ENCODE peak calls at places on chromosome 1, in six cellular contexts. F is stimulated activated CD4-positive, alpha-beta T cell treated with anti-CD3 and anti-CD28 coated beads, Interleukin-12 subunit alpha, Interleukin-12 subunit beta, amount 100 ng/mL, for 4 hours; M is SW 1271; N is fibroblast of lung; I is activated CD8-positive, alpha-beta memory T cell treated with anti-CD3 and anti-CD28 coated beads for 4 hours; L is progenitor cell of endocrine pancreas. E is an unnamed sample.

GRCh38 chr1:230827801-230828200 is 40.5 kb downstream of the C1orf198 start:
- DNase-seq in M (no peak), I (no peak), L (no peak), F (no peak), N (no peak), E (no peak)

GRCh38 chr1:213136190-213136917 is 85.3 kb downstream of the RPS6KC1 start:
- DNase-seq in F (no peak), N (no peak), I (no peak), M (no peak), L (no peak), E (no peak)

GRCh38 chr1:94258873-94259331 is 21.5 kb upstream of the ARHGAP29 start:
- DNase-seq in L (no peak), F (no peak), I (no peak), N (peak), M (no peak), E (no peak)

GRCh38 chr1:37901191-37901892 is 42.0 kb upstream of the MTF1 start:
- DNase-seq in F (no peak), M (no peak), I (no peak), L (no peak), N (no peak), E (no peak)

GRCh38 chr1:209455666-209456065 is 127.8 kb upstream of the CAMK1G start:
- DNase-seq in F (no peak), N (no peak), I (no peak), M (no peak), L (no peak), E (no peak)

GRCh38 chr1:222694927-222695326 is 17.4 kb downstream of the AIDA start:
- DNase-seq in M (no peak), N (no peak), I (no peak), L (no peak), F (no peak), E (no peak)

GRCh38 chr1:29186252-29186651 is 4.6 kb upstream of the SRSF4 start:
- DNase-seq in F (no peak), M (no peak), L (no peak), N (no peak), I (no peak), E (no peak)

GRCh38 chr1:23528245-23528978 is 2.6 kb downstream of the E2F2 start:
- DNase-seq in I (peak), L (no peak), F (peak), N (peak), M (peak), E (no peak)

GRCh38 chr1:56516539-56517252 is 62.7 kb downstream of the PLPP3 start:
- DNase-seq in L (no peak), N (peak), F (no peak), M (no peak), I (no peak), E (no peak)

E was measured in SIG-M5.